ENCODE peak calls at places on chromosomes 3 and 15, in five cellular contexts. X is pancreas, M is iPS DF 6.9, A is AG04450, O is psoas muscle. D is an unnamed sample. For H3K27me3, the result is how much of the 10 kb centered on the place peaks cover.

GRCh38 chr3:30607032-30607833 is 832 bp downstream of the TGFBR2 start:
- DNase-seq in M (no peak), O (peak), A (no peak), X (peak), D (no peak)

GRCh38 chr3:6860911-6861330 is at the start of gene GRM7:
- DNase-seq in X (peak), A (no peak), O (no peak), M (no peak), D (no peak)

GRCh38 chr3:168974628-168975403 is 688.7 kb downstream of the MECOM start:
- DNase-seq in O (no peak), M (no peak), A (no peak), X (no peak), D (no peak)

GRCh38 chr3:108713801-108714200 is 43.4 kb downstream of the RETNLB start:
- DNase-seq in O (no peak), M (no peak), A (no peak), X (no peak), D (no peak)

GRCh38 chr15:61051570-61052031 is 177.5 kb downstream of the RORA start:
- DNase-seq in X (no peak), M (peak), A (peak), O (peak), D (peak)

GRCh38 chr15:74937226-74937601 is 659 bp downstream of the COX5A start:
- DNase-seq in M (no peak), O (no peak), X (no peak), A (no peak), D (no peak)

GRCh38 chr15:90376789-90377188 is 11.3 kb upstream of the IQGAP1 start:
- DNase-seq in O (no peak), X (no peak), A (no peak), M (no peak), D (no peak)

GRCh38 chr3:48248095-48248863 is 7.4 kb downstream of the ZNF589 start:
- DNase-seq in A (no peak), M (no peak), X (no peak), O (no peak), D (peak)

GRCh38 chr3:120227710-120228347 is 57.2 kb downstream of the GPR156 start:
- DNase-seq in A (no peak), X (no peak), O (no peak), M (no peak), D (no peak)

DNA sequence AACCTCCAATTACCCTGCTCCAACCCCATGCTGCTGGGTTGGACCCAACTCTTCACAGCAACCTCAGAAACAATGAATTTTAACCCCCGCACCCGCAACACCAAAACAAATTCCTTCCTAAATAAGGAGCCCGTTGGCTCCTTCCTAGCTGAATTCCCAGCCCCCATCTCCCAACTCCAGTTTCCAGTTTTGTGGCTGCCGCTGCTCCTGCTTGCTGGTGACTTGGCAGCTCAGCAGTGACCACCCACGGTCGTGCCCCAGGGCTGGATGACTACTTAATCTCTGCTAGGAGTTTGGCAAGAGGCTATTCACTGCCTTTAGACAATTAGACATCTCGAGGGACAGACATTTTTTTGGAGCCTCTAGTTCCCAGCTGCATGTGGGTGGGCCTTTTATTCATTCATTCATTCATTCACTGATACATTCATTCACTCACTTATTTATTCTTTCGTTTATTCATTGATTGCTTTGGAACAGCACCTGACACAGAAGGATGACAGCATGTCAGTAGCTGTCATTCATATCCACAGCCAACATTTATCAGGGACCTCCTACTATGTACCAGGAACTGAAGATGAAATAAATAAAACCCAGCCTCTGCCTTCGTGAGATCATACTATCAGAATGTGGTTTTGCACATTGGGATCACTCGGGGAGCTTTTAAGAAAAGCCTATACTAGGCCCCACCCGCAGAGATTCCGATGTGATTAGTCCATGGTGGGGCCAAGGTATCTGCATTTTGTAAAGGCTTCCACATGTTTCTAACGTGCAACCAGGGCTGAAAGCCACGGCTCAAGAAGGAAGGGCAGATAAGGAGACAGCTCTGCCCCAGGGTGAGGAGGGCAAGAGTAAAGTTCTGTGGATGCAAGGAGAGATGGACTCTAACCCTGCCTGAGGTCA is 256.5 kb downstream of the SHQ1 start:
- DNase-seq in O (no peak), M (no peak), X (no peak), A (peak), D (peak)
- H3K27me3 ChIP-seq in O (under half), M (under half), X (under half), A (under half), D (under half)

DNA sequence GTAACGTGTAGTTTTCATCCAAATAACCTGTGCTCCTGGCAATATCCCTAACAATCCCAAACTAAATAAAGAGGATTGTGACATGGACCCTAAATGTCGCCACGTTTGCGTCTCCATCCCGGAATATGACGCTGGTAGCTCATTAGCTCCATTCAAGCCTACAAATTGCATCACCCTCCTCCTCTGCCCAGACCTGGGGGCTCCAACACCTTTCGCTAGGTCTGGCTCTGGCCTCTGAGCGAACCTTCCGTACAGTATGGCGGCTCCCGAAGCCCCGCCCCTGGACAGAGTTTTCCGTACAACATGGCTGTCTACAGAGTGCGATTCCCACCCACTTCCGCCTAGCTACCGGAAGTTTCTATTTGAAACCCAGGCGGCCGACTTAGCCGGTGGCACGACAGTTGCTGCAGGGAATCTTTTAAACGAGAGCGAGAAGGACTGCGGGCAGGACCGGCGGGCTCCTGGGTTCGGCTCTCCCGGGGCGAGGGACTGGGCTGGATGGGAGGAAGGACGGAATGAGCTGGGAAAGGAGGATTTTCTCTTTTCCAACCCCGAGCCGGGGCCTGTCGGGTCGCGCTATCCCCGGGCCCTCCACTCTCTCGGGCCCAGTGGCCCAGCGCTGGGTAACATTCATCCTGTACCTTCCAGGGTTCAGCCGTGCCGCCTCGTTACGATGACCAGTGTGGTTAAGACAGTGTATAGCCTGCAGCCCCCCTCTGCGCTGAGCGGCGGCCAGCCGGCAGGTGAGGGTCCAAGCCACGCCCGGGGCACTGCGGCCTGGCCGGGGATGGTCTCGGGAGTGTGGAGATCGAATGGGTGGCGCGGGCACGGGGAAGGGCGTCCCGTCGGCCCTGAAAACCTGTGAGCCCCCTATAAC is at the start of gene KNSTRN:
- DNase-seq in X (peak), O (peak), A (peak), M (peak), D (peak)
- H3K27me3 ChIP-seq in X (under half), O (under half), A (under half), M (under half), D (under half)

GRCh38 chr3:124035463-124036121 is 43.7 kb upstream of the ROPN1 start:
- DNase-seq in X (no peak), M (no peak), A (no peak), O (no peak), D (no peak)
- H3K27me3 ChIP-seq in X (under half), M (under half), A (under half), O (under half), D (under half)

GRCh38 chr3:13787533-13787932 is 92.3 kb downstream of the WNT7A start:
- DNase-seq in X (no peak), O (no peak), M (no peak), A (no peak), D (no peak)

GRCh38 chr3:13785853-13786455 is 93.9 kb downstream of the WNT7A start:
- DNase-seq in A (no peak), M (no peak), X (no peak), O (no peak), D (no peak)

GRCh38 chr3:13786811-13787210 is 93.1 kb downstream of the WNT7A start:
- DNase-seq in M (no peak), A (no peak), O (no peak), X (no peak), D (no peak)

GRCh38 chr3:13783556-13783955 is 96.3 kb downstream of the WNT7A start:
- DNase-seq in O (no peak), M (no peak), X (no peak), A (no peak), D (no peak)

DNA sequence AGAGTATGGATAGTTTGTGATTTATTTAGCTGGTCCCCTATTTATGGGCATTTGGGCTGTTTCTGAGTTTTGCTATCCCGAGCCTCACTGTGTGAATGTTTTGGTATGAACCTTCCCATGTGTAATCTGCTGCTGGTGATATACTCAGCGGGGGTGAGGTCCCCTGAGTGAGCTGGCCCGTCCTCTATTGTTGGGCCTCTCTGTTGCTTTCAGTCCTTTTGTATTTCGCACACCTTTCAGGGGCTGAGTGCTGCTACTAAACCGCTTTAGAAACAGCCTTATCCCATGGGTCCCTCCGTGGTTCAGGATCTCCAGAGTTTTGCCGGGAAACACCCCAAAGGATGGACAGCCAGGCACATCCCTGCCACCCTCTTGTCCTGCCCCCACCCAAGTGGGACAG is 94.5 kb downstream of the WNT7A start:
- DNase-seq in X (no peak), O (no peak), A (no peak), M (no peak), D (no peak)
- H3K27me3 ChIP-seq in X (under half), O (under half), A (under half), M (under half), D (under half)

DNA sequence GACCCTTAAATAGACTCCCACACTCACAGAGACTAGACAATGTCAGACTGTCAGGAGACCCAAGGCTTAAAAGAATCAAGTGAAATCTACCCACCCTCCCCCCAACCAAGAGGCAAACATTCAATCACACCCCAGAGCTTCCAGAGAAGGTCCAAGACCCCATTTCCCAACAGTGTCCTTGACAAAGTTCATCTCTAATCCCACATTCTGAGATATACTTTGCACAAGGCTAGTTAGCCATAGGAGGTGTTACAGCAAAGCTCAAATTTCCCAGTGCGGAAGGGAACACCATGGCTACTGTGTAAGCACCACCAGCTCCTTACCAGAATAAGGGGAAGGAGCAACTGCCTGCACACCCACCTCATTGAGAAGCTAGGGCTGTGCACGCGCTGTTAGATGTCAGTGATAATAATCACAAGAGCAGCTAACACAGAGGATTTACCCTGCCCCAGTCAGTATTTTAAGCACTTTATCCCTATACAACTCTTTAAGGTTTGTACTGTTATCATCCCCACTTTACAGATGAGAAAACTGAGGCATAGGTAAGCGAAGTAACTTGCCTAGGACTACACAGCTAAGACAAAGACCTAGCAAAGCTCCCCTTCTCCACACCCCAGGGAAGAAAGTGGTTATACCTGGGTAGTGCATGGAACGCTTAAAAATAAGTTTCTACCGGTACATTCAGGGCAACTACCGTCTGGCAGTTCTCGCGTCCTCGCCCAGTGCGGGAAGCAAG is 17.3 kb downstream of the SPATA12 start:
- DNase-seq in O (no peak), A (no peak), X (no peak), M (no peak), D (no peak)
- H3K27me3 ChIP-seq in O (under half), A (under half), X (under half), M (under half), D (under half)

GRCh38 chr15:52796742-52797515 is 6.8 kb upstream of the ONECUT1 start:
- DNase-seq in O (no peak), X (no peak), A (no peak), M (no peak), D (no peak)
- H3K27me3 ChIP-seq in O (half or more), X (under half), A (half or more), M (half or more), D (half or more)

GRCh38 chr15:41501961-41502786 is 8.5 kb downstream of the ITPKA start:
- DNase-seq in X (no peak), O (no peak), M (no peak), A (no peak), D (no peak)
- H3K27me3 ChIP-seq in X (under half), O (under half), M (half or more), A (under half), D (under half)

GRCh38 chr15:52791776-52792175 is 1.6 kb upstream of the ONECUT1 start:
- DNase-seq in M (no peak), X (no peak), A (no peak), O (no peak), D (no peak)

GRCh38 chr15:52789008-52789600 is 1.0 kb downstream of the ONECUT1 start:
- DNase-seq in M (no peak), A (no peak), X (peak), O (no peak), D (no peak)

GRCh38 chr15:52790166-52790708 is at the start of gene ONECUT1:
- DNase-seq in O (peak), M (no peak), A (no peak), X (peak), D (no peak)

GRCh38 chr15:52789601-52790165 is 453 bp downstream of the ONECUT1 start:
- DNase-seq in X (peak), M (no peak), A (no peak), O (no peak), D (no peak)

DNA sequence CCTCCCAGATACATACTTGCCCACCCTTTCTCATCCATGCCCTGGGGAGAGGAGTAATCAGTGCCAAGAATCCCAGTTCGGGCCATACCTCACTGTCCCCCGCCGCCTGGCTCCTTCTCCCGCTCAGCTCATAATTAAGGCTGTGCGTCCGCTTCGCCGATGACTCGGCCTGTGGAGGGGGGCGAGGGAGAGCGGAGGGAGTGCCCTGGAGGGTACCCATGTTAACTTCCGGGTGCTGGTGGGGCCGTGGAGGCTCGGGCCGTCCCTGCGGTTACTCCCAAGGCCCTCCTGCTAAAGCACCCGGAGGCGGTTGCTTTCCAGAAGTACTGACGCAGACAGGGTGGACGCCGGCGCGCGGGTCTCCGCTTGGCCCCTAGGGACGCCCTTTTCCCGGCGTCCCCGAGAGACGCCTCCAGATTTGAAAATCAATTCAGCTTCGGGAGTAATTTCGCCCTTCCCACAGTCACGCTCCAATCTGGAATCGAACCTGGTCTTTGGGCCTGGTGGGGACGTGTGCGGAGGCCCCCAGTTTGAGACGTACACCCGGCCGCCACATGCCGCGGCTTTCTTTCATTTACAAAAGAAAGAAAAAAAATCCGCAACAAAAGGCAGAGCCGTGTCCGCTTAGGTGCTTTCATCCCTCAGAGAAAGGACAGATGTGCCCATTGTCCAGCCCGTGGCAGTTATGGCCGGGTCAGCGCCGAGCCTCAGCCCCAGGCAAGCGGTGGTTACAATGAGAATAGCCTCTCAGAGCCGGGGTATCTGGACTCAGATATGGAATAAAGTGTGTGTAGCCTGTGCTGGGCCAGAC is 1.0 kb upstream of the ONECUT1 start:
- DNase-seq in O (no peak), X (peak), M (no peak), A (no peak), D (no peak)
- H3K27me3 ChIP-seq in O (half or more), X (under half), M (half or more), A (half or more), D (half or more)

GRCh38 chr15:77841376-77841775 is 208.7 kb upstream of the LINGO1 start:
- DNase-seq in O (no peak), M (no peak), X (peak), A (no peak), D (no peak)
- H3K27me3 ChIP-seq in O (under half), M (under half), X (under half), A (under half), D (under half)

DNA sequence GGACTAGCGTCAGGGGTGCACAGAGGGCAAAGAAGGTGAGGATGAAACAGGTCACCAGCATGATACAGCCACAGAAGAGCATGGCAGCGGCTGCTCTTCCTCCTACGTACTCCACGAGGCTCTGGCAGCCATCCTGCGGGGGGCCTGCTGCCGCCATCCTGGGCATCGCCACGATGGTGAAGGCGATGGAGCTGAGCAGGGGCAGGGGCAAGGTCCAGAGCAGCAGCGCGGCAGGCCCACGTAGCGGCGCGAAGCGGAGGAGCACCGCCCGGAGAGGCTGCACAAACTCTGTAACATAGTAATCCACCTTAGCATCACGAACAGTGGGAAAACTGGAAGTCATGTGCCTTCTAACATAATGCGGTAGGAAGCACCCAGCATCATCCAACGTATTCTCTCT is 491.6 kb downstream of the PYDC2 start:
- DNase-seq in M (no peak), O (no peak), A (no peak), X (no peak), D (no peak)
- H3K27me3 ChIP-seq in M (under half), O (under half), A (under half), X (under half), D (under half)

D was measured in BJ.